ENCODE peak calls at places on chromosomes 4 and X, in ten cellular contexts. V, G, P, L, W, X, K, R, M and D are unnamed samples.

GRCh38 chr4:145279122-145279960 is 99.0 kb upstream of the OTUD4 start:
- DNase-seq in W (no peak), K (no peak), M (peak), X (no peak), R (no peak), P (no peak), L (no peak), V (no peak), G (no peak), D (no peak)

GRCh38 chr4:83172371-83172770 is 57.8 kb upstream of the PLAC8 start:
- DNase-seq in R (no peak), M (no peak), K (no peak), G (no peak), L (no peak), V (no peak), W (no peak), X (no peak), P (no peak), D (no peak)

GRCh38 chrX:63128509-63128908 is 222.6 kb downstream of the SPIN4 start:
- DNase-seq in L (no peak), W (no peak), G (no peak), P (no peak), R (peak), V (no peak), K (no peak), X (no peak), M (no peak), D (no peak)

GRCh38 chr4:4914059-4914820 is 54.8 kb downstream of the MSX1 start:
- DNase-seq in W (no peak), V (no peak), R (no peak), P (no peak), M (no peak), X (no peak), G (no peak), L (peak), K (no peak), D (no peak)

GRCh38 chr4:138062929-138063328 is 179.2 kb downstream of the SLC7A11 start:
- DNase-seq in K (no peak), L (no peak), P (no peak), X (no peak), M (peak), G (no peak), W (no peak), R (no peak), V (no peak), D (no peak)

GRCh38 chr4:42428036-42428435 is 30.7 kb downstream of the SHISA3 start:
- DNase-seq in K (no peak), X (no peak), L (no peak), W (no peak), G (no peak), V (no peak), P (no peak), R (no peak), M (no peak), D (no peak)

GRCh38 chrX:149073464-149073863 is 431.6 kb downstream of the IDS start:
- DNase-seq in P (no peak), R (no peak), K (no peak), G (no peak), M (no peak), X (no peak), L (no peak), W (no peak), V (no peak), D (no peak)

GRCh38 chr4:121651597-121651996 is 45.2 kb downstream of the ANXA5 start:
- DNase-seq in G (no peak), M (no peak), K (no peak), X (no peak), W (no peak), V (no peak), R (no peak), L (no peak), P (no peak), D (no peak)

GRCh38 chr4:114161809-114162208 is 182.4 kb upstream of the ARSJ start:
- DNase-seq in W (no peak), R (no peak), K (no peak), P (no peak), M (no peak), G (no peak), V (no peak), L (no peak), X (no peak), D (no peak)

GRCh38 chr4:105979506-105979905 is 84.2 kb downstream of the NPNT start:
- DNase-seq in X (no peak), R (no peak), V (no peak), L (no peak), P (no peak), W (no peak), K (no peak), G (no peak), M (peak), D (no peak)

GRCh38 chrX:13956998-13957397 is 72.7 kb downstream of the GEMIN8 start:
- DNase-seq in K (no peak), R (no peak), P (no peak), M (no peak), L (no peak), V (no peak), X (no peak), W (no peak), G (no peak), D (no peak)

GRCh38 chrX:1165535-1166196 is 46.8 kb downstream of the CRLF2 start:
- DNase-seq in M (peak), X (no peak), V (no peak), W (no peak), G (no peak), P (peak), R (no peak), K (no peak), L (no peak), D (no peak)

GRCh38 chr4:87009095-87009648 is 74.4 kb downstream of the AFF1 start:
- DNase-seq in R (no peak), X (no peak), P (no peak), W (no peak), K (no peak), G (no peak), V (no peak), M (no peak), L (no peak), D (no peak)

GRCh38 chr4:6714954-6715353 is 1.0 kb upstream of the BLOC1S4 start:
- DNase-seq in K (no peak), X (no peak), W (no peak), G (no peak), R (no peak), M (no peak), L (no peak), P (no peak), V (no peak), D (no peak)

GRCh38 chr4:8557151-8558076 is 22.8 kb upstream of the GPR78 start:
- DNase-seq in X (no peak), P (no peak), L (no peak), R (no peak), W (no peak), K (no peak), M (no peak), V (no peak), G (no peak), D (no peak)

GRCh38 chr4:20086067-20086466 is 165.6 kb upstream of the SLIT2 start:
- DNase-seq in R (no peak), M (no peak), G (no peak), X (no peak), K (no peak), P (no peak), W (no peak), V (no peak), L (no peak), D (no peak)

GRCh38 chr4:149164282-149164681 is 651.4 kb downstream of the IQCM start:
- DNase-seq in L (no peak), G (no peak), V (no peak), P (no peak), X (no peak), M (peak), K (no peak), W (no peak), R (no peak), D (no peak)

GRCh38 chrX:115560211-115560977 is 580 bp upstream of the PLS3 start:
- DNase-seq in P (no peak), R (no peak), G (no peak), M (peak), V (no peak), X (no peak), K (no peak), W (no peak), L (no peak), D (peak)

GRCh38 chrX:40165206-40165605 is 67.4 kb upstream of the BCOR start:
- DNase-seq in G (no peak), L (no peak), R (no peak), K (no peak), V (no peak), W (no peak), X (no peak), P (no peak), M (no peak), D (no peak)

GRCh38 chr4:143286733-143287570 is 49.7 kb upstream of the GAB1 start:
- DNase-seq in W (no peak), R (no peak), V (no peak), P (no peak), M (peak), G (no peak), X (no peak), K (no peak), L (no peak), D (no peak)

GRCh38 chr4:93501946-93502345 is 326.6 kb upstream of the ATOH1 start:
- DNase-seq in X (no peak), G (no peak), L (no peak), P (no peak), W (no peak), K (no peak), V (no peak), M (no peak), R (no peak), D (no peak)

GRCh38 chr4:156765277-156765676 is 206.3 kb downstream of the PDGFC start:
- DNase-seq in W (no peak), K (no peak), M (peak), V (no peak), L (no peak), G (no peak), R (no peak), P (no peak), X (no peak), D (no peak)

GRCh38 chr4:178339769-178340168 is 897.5 kb upstream of the AGA start:
- DNase-seq in X (no peak), R (no peak), K (no peak), L (no peak), P (no peak), V (no peak), G (no peak), W (no peak), M (peak), D (no peak)

GRCh38 chr4:182643801-182644311 is 273.3 kb downstream of the DCTD start:
- DNase-seq in R (no peak), K (no peak), L (no peak), V (no peak), P (no peak), X (no peak), G (peak), W (no peak), M (peak), D (no peak)

GRCh38 chrX:134206221-134206620 is 30.8 kb upstream of the CCDC160 start:
- DNase-seq in P (no peak), L (no peak), R (no peak), K (no peak), X (no peak), V (no peak), G (no peak), W (no peak), M (no peak), D (no peak)

GRCh38 chrX:139798701-139799100 is 90.7 kb upstream of the MCF2 start:
- DNase-seq in W (no peak), X (no peak), P (no peak), L (no peak), K (no peak), V (no peak), G (no peak), M (no peak), R (no peak), D (no peak)

GRCh38 chr4:8886625-8887406 is 15.2 kb upstream of the HMX1 start:
- DNase-seq in X (no peak), L (no peak), R (no peak), W (no peak), G (no peak), P (no peak), V (no peak), K (no peak), M (no peak), D (no peak)

GRCh38 chr4:121758896-121759568 is 5.9 kb downstream of the SMIM43 start:
- DNase-seq in K (no peak), M (peak), V (no peak), R (no peak), W (no peak), G (no peak), P (no peak), L (no peak), X (no peak), D (no peak)

GRCh38 chr4:95204873-95205272 is 343.9 kb downstream of the UNC5C start:
- DNase-seq in V (no peak), X (no peak), P (no peak), R (no peak), G (no peak), L (no peak), K (no peak), W (no peak), M (no peak), D (no peak)

GRCh38 chr4:95209942-95210341 is 338.8 kb downstream of the UNC5C start:
- DNase-seq in M (no peak), K (no peak), L (no peak), X (no peak), W (no peak), R (no peak), V (no peak), P (no peak), G (no peak), D (no peak)

GRCh38 chr4:95204267-95204835 is 344.4 kb downstream of the UNC5C start:
- DNase-seq in X (no peak), K (no peak), L (no peak), R (no peak), W (no peak), V (no peak), M (no peak), P (no peak), G (no peak), D (no peak)
- H3K27ac ChIP-seq in X (no peak), K (no peak), L (no peak), R (peak), W (no peak), V (peak), M (no peak), P (no peak), G (no peak), D (no peak)

GRCh38 chr4:150237110-150237852 is 159.0 kb downstream of the DCLK2 start:
- DNase-seq in V (no peak), W (no peak), X (no peak), L (no peak), P (no peak), R (no peak), G (no peak), M (peak), K (no peak), D (no peak)
- H3K27ac ChIP-seq in V (no peak), W (peak), X (no peak), L (no peak), P (peak), R (no peak), G (no peak), M (peak), K (no peak), D (no peak)

DNA sequence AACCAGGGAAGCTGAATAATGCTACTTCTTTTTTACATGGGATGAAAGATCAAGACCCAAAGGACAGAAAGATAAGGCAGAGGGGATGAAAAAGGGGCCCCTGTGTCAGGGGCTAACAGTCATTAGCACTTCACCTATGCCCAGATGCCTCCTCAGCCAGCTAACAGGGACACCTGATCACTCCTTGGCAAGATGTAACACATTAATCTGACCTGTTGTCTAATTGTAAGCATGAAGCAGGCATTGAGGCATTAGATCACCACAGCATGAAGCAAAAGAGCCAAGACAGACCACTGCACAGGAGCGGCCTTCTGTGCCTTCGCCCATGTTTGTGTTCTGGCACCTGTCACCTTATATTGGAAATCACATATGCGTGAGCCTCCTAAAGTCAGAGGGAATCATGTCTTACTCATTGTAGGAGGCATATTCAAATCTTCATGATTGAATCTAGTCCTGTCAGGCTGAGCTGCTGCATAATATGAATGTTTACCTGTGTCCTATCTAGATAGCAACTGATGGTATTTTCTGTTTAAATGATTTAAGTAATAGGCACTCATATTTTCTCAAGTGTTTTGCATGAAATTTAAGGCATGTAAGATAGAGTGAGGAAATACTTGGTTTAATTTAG is 48.4 kb downstream of the PTTG2 start:
- DNase-seq in K (no peak), M (no peak), P (no peak), L (no peak), G (no peak), W (no peak), V (no peak), R (no peak), X (no peak), D (no peak)
- H3K27ac ChIP-seq in K (no peak), M (no peak), P (peak), L (peak), G (no peak), W (no peak), V (no peak), R (no peak), X (no peak), D (no peak)

GRCh38 chr4:16844796-16845586 is 53.5 kb downstream of the LDB2 start:
- DNase-seq in L (no peak), P (no peak), V (no peak), K (no peak), M (peak), W (no peak), R (no peak), X (no peak), G (no peak), D (no peak)
- H3K27ac ChIP-seq in L (no peak), P (no peak), V (peak), K (no peak), M (no peak), W (peak), R (no peak), X (no peak), G (no peak), D (no peak)

DNA sequence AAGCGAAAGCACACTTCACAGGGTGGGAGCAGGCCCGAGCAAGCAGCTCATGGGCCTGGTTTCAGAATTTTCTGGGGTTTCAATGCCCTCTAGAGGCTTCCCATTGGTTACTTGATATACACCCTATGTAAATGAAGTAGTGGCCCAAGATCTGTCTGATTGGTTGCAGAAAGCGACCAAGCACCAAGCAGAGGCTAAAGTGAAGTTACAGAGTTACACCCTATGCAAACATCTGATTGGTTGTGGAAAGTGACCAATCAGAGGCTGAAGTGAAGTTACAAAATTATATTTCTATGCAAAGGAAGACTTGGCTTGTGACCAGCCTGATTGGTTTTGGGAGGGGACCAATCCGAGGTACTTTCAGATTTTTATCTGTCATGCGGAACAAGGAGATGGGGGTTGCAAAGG is 8.2 kb downstream of the FHIP1A start:
- DNase-seq in G (no peak), L (no peak), P (no peak), W (no peak), V (no peak), M (no peak), K (no peak), R (no peak), X (no peak), D (no peak)
- H3K27ac ChIP-seq in G (no peak), L (no peak), P (no peak), W (peak), V (no peak), M (peak), K (no peak), R (no peak), X (no peak), D (no peak)

GRCh38 chr4:79147251-79147650 is 178.6 kb downstream of the NAA11 start:
- DNase-seq in K (no peak), P (no peak), W (no peak), L (no peak), M (no peak), V (no peak), X (no peak), R (no peak), G (no peak), D (no peak)
- H3K27ac ChIP-seq in K (no peak), P (no peak), W (peak), L (no peak), M (no peak), V (no peak), X (no peak), R (no peak), G (no peak), D (no peak)

GRCh38 chr4:15232725-15233597 is 194.9 kb upstream of the C1QTNF7 start:
- DNase-seq in G (no peak), X (no peak), P (no peak), K (no peak), V (no peak), L (no peak), W (no peak), M (peak), R (peak), D (no peak)
- H3K27ac ChIP-seq in G (no peak), X (no peak), P (peak), K (no peak), V (peak), L (peak), W (peak), M (peak), R (peak), D (no peak)